ENCODE peak calls at places on chromosome X, in six cellular contexts. One of them, this sample, is unnamed.

GRCh38 chrX:110403839-110404238 is 45.2 kb downstream of the RTL9 start:
- DNase-seq in ovary: no peak
- DNase-seq in HL-60: no peak
- DNase-seq in tibial artery: no peak
- DNase-seq in H9: no peak
- DNase-seq in upper lobe of right lung: no peak
- DNase-seq in this sample: no peak

GRCh38 chrX:7065473-7065872 is 82.0 kb upstream of the STS start:
- DNase-seq in ovary: no peak
- DNase-seq in HL-60: no peak
- DNase-seq in tibial artery: no peak
- DNase-seq in H9: no peak
- DNase-seq in upper lobe of right lung: no peak
- DNase-seq in this sample: no peak

GRCh38 chrX:118495958-118496762 is 545 bp downstream of the DOCK11 start:
- DNase-seq in ovary: peak
- DNase-seq in HL-60: peak
- DNase-seq in tibial artery: peak
- DNase-seq in H9: peak
- DNase-seq in upper lobe of right lung: peak
- DNase-seq in this sample: no peak

GRCh38 chrX:130523460-130524394 is 121.9 kb downstream of the RBMX2 start:
- DNase-seq in ovary: no peak
- DNase-seq in HL-60: no peak
- DNase-seq in tibial artery: peak
- DNase-seq in H9: peak
- DNase-seq in upper lobe of right lung: no peak
- DNase-seq in this sample: no peak

GRCh38 chrX:49710744-49711319 is 15.0 kb upstream of the PAGE1 start:
- DNase-seq in ovary: no peak
- DNase-seq in HL-60: no peak
- DNase-seq in tibial artery: no peak
- DNase-seq in H9: no peak
- DNase-seq in upper lobe of right lung: no peak
- DNase-seq in this sample: no peak

GRCh38 chrX:10633722-10634121 is 13.3 kb upstream of the MID1 start:
- DNase-seq in ovary: peak
- DNase-seq in HL-60: no peak
- DNase-seq in tibial artery: no peak
- DNase-seq in H9: no peak
- DNase-seq in upper lobe of right lung: no peak
- DNase-seq in this sample: peak

GRCh38 chrX:132127748-132128147 is at the start of gene FRMD7:
- DNase-seq in ovary: no peak
- DNase-seq in HL-60: no peak
- DNase-seq in tibial artery: no peak
- DNase-seq in H9: no peak
- DNase-seq in upper lobe of right lung: no peak
- DNase-seq in this sample: no peak

GRCh38 chrX:35016051-35016450 is 73.5 kb downstream of the FAM47B start:
- DNase-seq in ovary: no peak
- DNase-seq in HL-60: no peak
- DNase-seq in tibial artery: no peak
- DNase-seq in H9: no peak
- DNase-seq in upper lobe of right lung: no peak
- DNase-seq in this sample: no peak

GRCh38 chrX:134715930-134716619 is 57.8 kb upstream of the PLAC1 start:
- DNase-seq in ovary: no peak
- DNase-seq in HL-60: no peak
- DNase-seq in tibial artery: no peak
- DNase-seq in H9: peak
- DNase-seq in upper lobe of right lung: no peak
- DNase-seq in this sample: no peak

GRCh38 chrX:139026406-139027200 is 315.1 kb upstream of the FGF13 start:
- DNase-seq in ovary: no peak
- DNase-seq in HL-60: no peak
- DNase-seq in tibial artery: no peak
- DNase-seq in H9: no peak
- DNase-seq in upper lobe of right lung: no peak
- DNase-seq in this sample: no peak

GRCh38 chrX:11557120-11557519 is 108.6 kb downstream of the ARHGAP6 start:
- DNase-seq in ovary: no peak
- DNase-seq in HL-60: no peak
- DNase-seq in tibial artery: no peak
- DNase-seq in H9: no peak
- DNase-seq in upper lobe of right lung: no peak
- DNase-seq in this sample: peak

GRCh38 chrX:109822861-109823260 is 89.8 kb upstream of the ACSL4 start:
- DNase-seq in ovary: no peak
- DNase-seq in HL-60: no peak
- DNase-seq in tibial artery: no peak
- DNase-seq in H9: no peak
- DNase-seq in upper lobe of right lung: no peak
- DNase-seq in this sample: no peak

GRCh38 chrX:152876931-152877840 is 20.7 kb upstream of the ZNF185 start:
- DNase-seq in ovary: no peak
- DNase-seq in HL-60: no peak
- DNase-seq in tibial artery: no peak
- DNase-seq in H9: no peak
- DNase-seq in upper lobe of right lung: no peak
- DNase-seq in this sample: peak

GRCh38 chrX:105882581-105883275 is 60.4 kb downstream of the NRK start:
- DNase-seq in ovary: peak
- DNase-seq in HL-60: no peak
- DNase-seq in tibial artery: no peak
- DNase-seq in H9: no peak
- DNase-seq in upper lobe of right lung: no peak
- DNase-seq in this sample: no peak

GRCh38 chrX:105526431-105526830 is 295.9 kb upstream of the NRK start:
- DNase-seq in ovary: no peak
- DNase-seq in HL-60: no peak
- DNase-seq in tibial artery: no peak
- DNase-seq in H9: no peak
- DNase-seq in upper lobe of right lung: no peak
- DNase-seq in this sample: no peak

GRCh38 chrX:100447563-100448397 is 37.7 kb upstream of the PCDH19 start:
- DNase-seq in ovary: peak
- DNase-seq in HL-60: no peak
- DNase-seq in tibial artery: no peak
- DNase-seq in H9: peak
- DNase-seq in upper lobe of right lung: no peak
- DNase-seq in this sample: no peak

GRCh38 chrX:38108364-38108763 is 102.0 kb downstream of the SYTL5 start:
- DNase-seq in ovary: no peak
- DNase-seq in HL-60: no peak
- DNase-seq in tibial artery: no peak
- DNase-seq in H9: no peak
- DNase-seq in upper lobe of right lung: no peak
- DNase-seq in this sample: no peak

GRCh38 chrX:50903387-50904027 is 7.0 kb upstream of the BMP15 start:
- DNase-seq in ovary: no peak
- DNase-seq in HL-60: no peak
- DNase-seq in tibial artery: no peak
- DNase-seq in H9: no peak
- DNase-seq in upper lobe of right lung: no peak
- DNase-seq in this sample: no peak

GRCh38 chrX:79573760-79574159 is 206.6 kb upstream of the ITM2A start:
- DNase-seq in ovary: no peak
- DNase-seq in HL-60: no peak
- DNase-seq in tibial artery: no peak
- DNase-seq in H9: no peak
- DNase-seq in upper lobe of right lung: no peak
- DNase-seq in this sample: no peak

GRCh38 chrX:115266300-115266699 is 23.2 kb upstream of the LUZP4 start:
- DNase-seq in ovary: no peak
- DNase-seq in HL-60: no peak
- DNase-seq in tibial artery: no peak
- DNase-seq in H9: no peak
- DNase-seq in upper lobe of right lung: no peak
- DNase-seq in this sample: no peak

DNA sequence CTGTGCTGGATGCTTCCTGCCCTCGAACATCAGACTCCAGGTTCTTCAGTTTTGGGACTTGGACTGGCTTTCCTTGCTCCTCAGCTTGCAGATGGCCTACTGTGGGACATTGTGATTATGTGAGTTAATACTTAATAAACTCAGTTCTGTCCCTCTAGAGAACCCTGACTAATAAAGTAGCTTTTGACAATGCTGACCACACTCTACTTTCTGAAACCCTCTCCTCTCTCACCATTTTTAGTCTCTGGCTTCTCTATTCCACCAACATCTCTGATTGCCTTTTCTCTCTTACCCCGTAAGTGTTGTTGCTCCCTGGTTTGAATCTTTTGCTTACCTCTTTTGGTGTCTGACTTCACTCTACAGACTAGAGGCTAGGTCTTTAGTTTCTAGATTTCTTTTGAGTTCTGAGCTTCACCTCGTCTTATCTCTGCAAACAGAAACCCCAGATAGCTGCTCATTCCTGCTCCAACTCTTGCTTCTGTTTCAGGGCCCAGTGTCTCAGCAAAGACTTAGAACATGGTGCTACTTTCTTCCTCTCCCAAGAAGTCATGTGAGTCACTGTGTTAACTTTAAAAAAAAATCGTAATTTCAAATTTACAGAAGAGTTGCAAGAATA is 11.4 kb downstream of the TMSB4X start:
- DNase-seq in ovary: no peak
- DNase-seq in HL-60: no peak
- DNase-seq in tibial artery: no peak
- DNase-seq in H9: no peak
- DNase-seq in upper lobe of right lung: no peak
- DNase-seq in this sample: no peak
- H3K27ac ChIP-seq in ovary: no peak
- H3K27ac ChIP-seq in HL-60: no peak
- H3K27ac ChIP-seq in tibial artery: no peak
- H3K27ac ChIP-seq in H9: no peak
- H3K27ac ChIP-seq in upper lobe of right lung: no peak
- H3K27ac ChIP-seq in this sample: no peak

DNA sequence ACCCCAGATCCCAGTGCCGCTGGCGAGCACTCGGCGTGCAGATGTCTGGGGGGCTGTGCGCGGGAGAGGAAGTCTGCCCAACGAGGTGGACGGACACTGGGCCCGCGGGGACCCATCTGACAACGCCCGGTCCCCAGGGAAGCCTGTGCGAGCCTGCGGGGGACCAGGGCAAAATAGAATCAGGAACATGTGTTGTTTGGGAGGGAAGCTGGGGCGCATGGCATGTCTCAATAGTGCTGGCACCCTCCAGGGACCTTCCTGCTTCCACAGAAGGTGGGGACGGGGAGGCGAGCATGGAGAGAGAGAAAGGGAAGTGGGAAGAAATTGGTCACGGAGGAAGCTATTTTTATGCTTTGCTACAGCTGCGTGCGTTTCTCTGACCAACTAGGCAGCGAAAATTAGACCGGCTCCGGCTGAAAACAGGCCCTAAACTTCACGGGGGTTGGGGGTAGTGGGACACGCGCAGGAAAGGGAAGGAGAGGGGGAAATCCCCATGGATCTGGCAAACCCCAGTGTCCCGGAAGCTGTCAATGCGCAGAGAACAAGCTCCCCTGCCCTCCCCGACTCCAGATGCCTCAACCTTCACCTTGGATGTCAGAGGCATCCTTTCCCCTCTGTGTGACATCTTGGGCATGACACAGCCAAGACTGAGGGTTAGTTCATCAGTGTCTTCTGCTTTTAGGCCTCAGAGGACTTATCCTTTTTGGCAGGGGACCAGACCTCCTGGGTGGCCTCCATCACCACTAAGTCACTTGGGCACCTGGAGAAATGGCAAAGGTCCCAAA is 169.8 kb upstream of the BCOR start:
- DNase-seq in ovary: no peak
- DNase-seq in HL-60: peak
- DNase-seq in tibial artery: peak
- DNase-seq in H9: no peak
- DNase-seq in upper lobe of right lung: peak
- DNase-seq in this sample: no peak
- H3K27ac ChIP-seq in ovary: peak
- H3K27ac ChIP-seq in HL-60: peak
- H3K27ac ChIP-seq in tibial artery: peak
- H3K27ac ChIP-seq in H9: no peak
- H3K27ac ChIP-seq in upper lobe of right lung: peak
- H3K27ac ChIP-seq in this sample: no peak

GRCh38 chrX:47497274-47497673 is 14.3 kb upstream of the ZNF41 start:
- DNase-seq in ovary: no peak
- DNase-seq in HL-60: no peak
- DNase-seq in tibial artery: no peak
- DNase-seq in H9: no peak
- DNase-seq in upper lobe of right lung: no peak
- DNase-seq in this sample: no peak
- H3K27ac ChIP-seq in ovary: no peak
- H3K27ac ChIP-seq in HL-60: no peak
- H3K27ac ChIP-seq in tibial artery: no peak
- H3K27ac ChIP-seq in H9: no peak
- H3K27ac ChIP-seq in upper lobe of right lung: no peak
- H3K27ac ChIP-seq in this sample: no peak

DNA sequence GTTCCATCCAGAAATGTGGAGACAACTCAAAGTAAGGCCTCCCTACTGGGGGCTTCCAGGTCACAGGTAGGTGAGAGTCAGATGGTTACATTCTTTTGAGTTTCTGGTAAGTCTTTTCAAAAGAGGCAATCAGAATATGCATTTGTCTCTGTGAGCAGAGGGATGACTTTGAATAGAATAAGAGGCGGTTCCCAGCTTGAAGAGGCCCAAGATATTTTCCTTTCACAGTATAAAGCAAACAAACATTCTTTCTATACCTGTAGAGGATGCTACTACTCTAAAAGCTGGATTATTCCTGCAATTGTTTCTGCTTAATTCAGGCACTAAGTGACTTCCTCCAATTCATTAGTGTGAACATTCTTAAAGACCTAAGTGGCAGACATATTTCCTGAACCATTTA is 44.4 kb downstream of the DIAPH2 start:
- DNase-seq in ovary: no peak
- DNase-seq in HL-60: no peak
- DNase-seq in tibial artery: no peak
- DNase-seq in H9: no peak
- DNase-seq in upper lobe of right lung: no peak
- DNase-seq in this sample: no peak
- H3K27ac ChIP-seq in ovary: no peak
- H3K27ac ChIP-seq in HL-60: no peak
- H3K27ac ChIP-seq in tibial artery: no peak
- H3K27ac ChIP-seq in H9: no peak
- H3K27ac ChIP-seq in upper lobe of right lung: no peak
- H3K27ac ChIP-seq in this sample: no peak

GRCh38 chrX:54182864-54183613 is at the start of gene FAM120C:
- DNase-seq in ovary: peak
- DNase-seq in HL-60: peak
- DNase-seq in tibial artery: peak
- DNase-seq in H9: peak
- DNase-seq in upper lobe of right lung: peak
- DNase-seq in this sample: no peak
- H3K27ac ChIP-seq in ovary: peak
- H3K27ac ChIP-seq in HL-60: peak
- H3K27ac ChIP-seq in tibial artery: peak
- H3K27ac ChIP-seq in H9: no peak
- H3K27ac ChIP-seq in upper lobe of right lung: peak
- H3K27ac ChIP-seq in this sample: peak

GRCh38 chrX:108494416-108495095 is 54.9 kb downstream of the COL4A5 start:
- DNase-seq in ovary: no peak
- DNase-seq in HL-60: no peak
- DNase-seq in tibial artery: no peak
- DNase-seq in H9: no peak
- DNase-seq in upper lobe of right lung: no peak
- DNase-seq in this sample: no peak
- H3K27ac ChIP-seq in ovary: no peak
- H3K27ac ChIP-seq in HL-60: no peak
- H3K27ac ChIP-seq in tibial artery: no peak
- H3K27ac ChIP-seq in H9: no peak
- H3K27ac ChIP-seq in upper lobe of right lung: no peak
- H3K27ac ChIP-seq in this sample: no peak